ENCODE peak calls at places on chromosomes 16 and 17, in ten cellular contexts. I is hepatocyte, X is fibroblast of lung, Z is HAP-1, P is choroid plexus epithelial cell, Y is fibroblast of villous mesenchyme, L is PC-9, E is mucosa of descending colon, V is IMR-90, K is osteoblast. A is an unnamed sample.

GRCh38 chr17:652310-652709 is 62.3 kb downstream of the VPS53 start:
- DNase-seq in I (no peak), X (peak; percentile 41), Z (no peak), P (no peak), Y (no peak), L (no peak), E (peak; percentile 63), V (no peak), K (no peak), A (no peak)

GRCh38 chr17:72602517-72603345 is 481.9 kb downstream of the SOX9 start:
- DNase-seq in I (no peak), X (peak; percentile 95), Z (peak; percentile 53), P (peak; percentile 76), Y (no peak), L (peak; percentile 96), E (peak; percentile 79), V (peak; percentile 73), K (peak; percentile 88), A (peak; percentile 81)

GRCh38 chr17:45770632-45771472 is 13.3 kb upstream of the CRHR1 start:
- DNase-seq in I (no peak), X (no peak), Z (no peak), P (no peak), Y (no peak), L (no peak), E (no peak), V (no peak), K (no peak), A (peak; percentile 61)

GRCh38 chr17:81926451-81927144 is 937 bp downstream of the MAFG start:
- DNase-seq in I (peak; percentile 91), X (peak; percentile 82), Z (peak; percentile 49), P (peak; percentile 64), Y (peak; percentile 89), L (peak; percentile 75), E (peak; percentile 91), V (peak; percentile 79), K (peak; percentile 100), A (peak; percentile 94)

GRCh38 chr17:6393368-6393952 is 41.5 kb downstream of the AIPL1 start:
- DNase-seq in I (peak; percentile 50), X (no peak), Z (peak; percentile 6), P (no peak), Y (no peak), L (no peak), E (no peak), V (no peak), K (no peak), A (no peak)

GRCh38 chr17:67260051-67260987 is 15.3 kb upstream of the HELZ start:
- DNase-seq in I (peak; percentile 62), X (peak; percentile 20), Z (peak; percentile 86), P (peak; percentile 97), Y (peak; percentile 94), L (no peak), E (no peak), V (peak; percentile 75), K (peak; percentile 46), A (no peak)

GRCh38 chr17:80481284-80482057 is 5.1 kb upstream of the NPTX1 start:
- DNase-seq in I (peak; percentile 77), X (no peak), Z (no peak), P (no peak), Y (no peak), L (no peak), E (no peak), V (no peak), K (peak; percentile 76), A (no peak)

GRCh38 chr16:89547860-89548259 is 12.6 kb upstream of the RPL13 start:
- DNase-seq in I (no peak), X (no peak), Z (no peak), P (no peak), Y (no peak), L (no peak), E (no peak), V (no peak), K (no peak), A (no peak)

GRCh38 chr17:909642-910323 is 69.8 kb downstream of the NXN start:
- DNase-seq in I (no peak), X (no peak), Z (no peak), P (peak; percentile 73), Y (peak; percentile 95), L (no peak), E (no peak), V (no peak), K (no peak), A (no peak)

GRCh38 chr17:21381076-21381706 is 5.0 kb downstream of the KCNJ12 start:
- DNase-seq in I (no peak), X (no peak), Z (no peak), P (no peak), Y (no peak), L (no peak), E (no peak), V (no peak), K (no peak), A (no peak)

GRCh38 chr17:55133583-55133982 is 131.2 kb upstream of the HLF start:
- DNase-seq in I (no peak), X (no peak), Z (no peak), P (no peak), Y (no peak), L (no peak), E (no peak), V (no peak), K (no peak), A (no peak)

GRCh38 chr17:35865412-35866355 is 3.0 kb downstream of the HEATR9 start:
- DNase-seq in I (no peak), X (peak; percentile 64), Z (no peak), P (peak; percentile 61), Y (peak; percentile 47), L (no peak), E (no peak), V (peak; percentile 61), K (peak; percentile 38), A (no peak)

GRCh38 chr16:69763557-69763942 is 1.4 kb downstream of the WWP2 start:
- DNase-seq in I (no peak), X (no peak), Z (no peak), P (peak; percentile 19), Y (no peak), L (no peak), E (no peak), V (no peak), K (no peak), A (no peak)

GRCh38 chr16:68490829-68491575 is 42.7 kb upstream of the SMPD3 start:
- DNase-seq in I (peak; percentile 87), X (peak; percentile 71), Z (no peak), P (peak; percentile 62), Y (no peak), L (peak; percentile 89), E (peak; percentile 79), V (peak; percentile 61), K (no peak), A (peak; percentile 65)

GRCh38 chr16:57462978-57463362 is 491 bp downstream of the POLR2C start:
- DNase-seq in I (no peak), X (peak; percentile 11), Z (no peak), P (no peak), Y (no peak), L (no peak), E (no peak), V (no peak), K (no peak), A (no peak)

GRCh38 chr17:46787478-46787877 is 31.0 kb downstream of the WNT3 start:
- DNase-seq in I (no peak), X (no peak), Z (no peak), P (no peak), Y (no peak), L (no peak), E (no peak), V (no peak), K (no peak), A (no peak)

GRCh38 chr17:71118039-71118438 is 948.7 kb downstream of the KCNJ2 start:
- DNase-seq in I (peak; percentile 23), X (peak; percentile 19), Z (no peak), P (peak; percentile 26), Y (peak; percentile 26), L (no peak), E (no peak), V (peak; percentile 18), K (no peak), A (peak; percentile 12)

DNA sequence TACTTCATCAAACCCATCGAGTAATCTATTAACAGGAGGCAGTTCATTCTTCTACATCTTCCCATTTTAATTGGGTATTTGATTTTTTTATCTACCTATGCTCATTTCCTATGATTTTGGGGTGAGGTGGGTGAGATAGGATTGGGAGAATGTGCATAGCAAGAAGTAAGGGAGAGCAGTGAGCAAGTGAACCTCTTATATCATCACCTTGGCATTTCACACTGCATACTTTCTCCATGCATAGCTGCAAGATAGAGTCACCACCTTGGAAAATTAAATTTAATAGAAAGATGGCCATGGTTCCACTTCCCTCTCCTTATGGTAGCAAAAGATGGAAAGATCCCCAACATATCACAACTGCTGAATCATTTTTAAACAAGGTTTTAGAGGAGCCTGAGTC is 312.1 kb downstream of the TMEM114 start:
- DNase-seq in I (no peak), X (no peak), Z (no peak), P (no peak), Y (no peak), L (no peak), E (no peak), V (no peak), K (no peak), A (no peak)
- H3K4me3 ChIP-seq in I (no peak overlapping the region), X (no peak overlapping the region), Z (no peak overlapping the region), P (no peak overlapping the region), Y (no peak overlapping the region), L (no peak overlapping the region), E (no peak overlapping the region), V (no peak overlapping the region), K (no peak overlapping the region), A (no peak overlapping the region)

GRCh38 chr16:8376430-8376829 is 213.9 kb downstream of the TMEM114 start:
- DNase-seq in I (no peak), X (no peak), Z (no peak), P (no peak), Y (no peak), L (no peak), E (no peak), V (no peak), K (no peak), A (no peak)
- H3K4me3 ChIP-seq in I (no peak overlapping the region), X (no peak overlapping the region), Z (no peak overlapping the region), P (no peak overlapping the region), Y (no peak overlapping the region), L (no peak overlapping the region), E (no peak overlapping the region), V (no peak overlapping the region), K (no peak overlapping the region), A (no peak overlapping the region)

GRCh38 chr16:1530883-1531637 is 2.4 kb upstream of the TMEM204 start:
- DNase-seq in I (peak; percentile 69), X (no peak), Z (no peak), P (peak; percentile 42), Y (peak; percentile 96), L (no peak), E (peak; percentile 59), V (peak; percentile 43), K (peak; percentile 88), A (no peak)
- H3K4me3 ChIP-seq in I (no peak overlapping the region), X (no peak overlapping the region), Z (no peak overlapping the region), P (no peak overlapping the region), Y (no peak overlapping the region), L (no peak overlapping the region), E (no peak overlapping the region), V (no peak overlapping the region), K (no peak overlapping the region), A (no peak overlapping the region)

DNA sequence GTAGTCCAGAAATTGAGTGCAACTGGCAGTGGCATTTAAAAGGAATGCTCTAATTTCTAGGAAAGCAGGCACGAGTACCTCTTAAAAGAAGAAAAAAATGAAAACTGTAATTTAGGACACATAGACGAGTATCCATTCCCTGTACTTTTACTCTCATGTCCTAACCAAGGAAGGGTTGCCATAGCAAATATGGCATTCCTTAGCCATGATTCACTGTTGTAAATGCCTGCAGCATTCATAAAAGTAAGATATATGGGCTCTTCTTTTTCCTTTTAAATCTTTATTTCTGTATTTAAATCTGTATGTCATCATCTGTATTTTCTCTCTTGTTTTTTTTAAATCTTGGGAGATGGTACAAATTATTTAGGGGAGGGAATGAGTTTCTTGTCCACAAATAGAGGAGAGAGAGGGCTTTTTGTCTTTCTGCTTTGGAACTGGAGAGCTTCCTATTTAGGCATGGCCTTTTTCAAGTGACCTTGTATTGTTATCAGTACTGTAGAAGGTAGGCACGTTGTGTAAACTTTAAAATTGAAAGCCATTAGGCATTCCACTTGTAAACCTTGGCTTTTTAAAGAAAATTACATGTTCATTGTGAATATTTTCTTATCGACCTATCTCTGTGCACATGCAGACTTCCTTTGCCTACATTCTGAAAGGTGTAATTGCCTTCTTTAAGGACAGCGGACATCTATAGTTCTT is 50.0 kb downstream of the TENT4B start:
- DNase-seq in I (peak; percentile 81), X (peak; percentile 94), Z (peak; percentile 73), P (peak; percentile 95), Y (peak; percentile 96), L (peak; percentile 88), E (no peak), V (peak; percentile 93), K (peak; percentile 81), A (no peak)
- H3K4me3 ChIP-seq in I (no peak overlapping the region), X (no peak overlapping the region), Z (no peak overlapping the region), P (no peak overlapping the region), Y (peak overlapping the region; percentile 37), L (no peak overlapping the region), E (no peak overlapping the region), V (peak overlapping the region; percentile 10), K (peak overlapping the region; percentile 29), A (no peak overlapping the region)

A was measured in H7.